ENCODE peak calls at places on chromosome 4, in six cellular contexts. U is GDM1, F is A172, P is neural crest cell, W is T-helper 2 cell, J is NT2/D1. Z is an unnamed sample.

GRCh38 chr4:7190278-7190594 is 2.1 kb upstream of the SORCS2 start:
- DNase-seq in U (no peak), F (no peak), P (no peak), W (no peak), J (no peak), Z (no peak)

GRCh38 chr4:41455215-41455614 is 82.7 kb upstream of the LIMCH1 start:
- DNase-seq in U (no peak), F (peak), P (no peak), W (no peak), J (no peak), Z (no peak)

GRCh38 chr4:92952426-92952825 is 648.7 kb downstream of the GRID2 start:
- DNase-seq in U (no peak), F (no peak), P (no peak), W (no peak), J (no peak), Z (no peak)

GRCh38 chr4:74284074-74284473 is 24.2 kb upstream of the EPGN start:
- DNase-seq in U (no peak), F (peak), P (no peak), W (no peak), J (no peak), Z (no peak)

GRCh38 chr4:170657761-170658160 is 568.0 kb upstream of the AADAT start:
- DNase-seq in U (no peak), F (no peak), P (no peak), W (no peak), J (no peak), Z (no peak)

GRCh38 chr4:53706422-53707032 is 115.2 kb upstream of the LNX1 start:
- DNase-seq in U (peak), F (peak), P (no peak), W (no peak), J (peak), Z (peak)

GRCh38 chr4:173182403-173182802 is 13.8 kb downstream of the GALNT7 start:
- DNase-seq in U (no peak), F (peak), P (no peak), W (no peak), J (no peak), Z (no peak)

GRCh38 chr4:78512357-78512920 is 39.1 kb upstream of the ANXA3 start:
- DNase-seq in U (no peak), F (no peak), P (no peak), W (no peak), J (no peak), Z (no peak)

GRCh38 chr4:112153222-112153791 is 8.1 kb downstream of the FAM241A start:
- DNase-seq in U (no peak), F (no peak), P (no peak), W (no peak), J (no peak), Z (no peak)

GRCh38 chr4:54659213-54660144 is 1.7 kb downstream of the KIT start:
- DNase-seq in U (no peak), F (no peak), P (no peak), W (no peak), J (no peak), Z (no peak)

GRCh38 chr4:61583696-61584095 is 383.6 kb downstream of the ADGRL3 start:
- DNase-seq in U (no peak), F (peak), P (no peak), W (no peak), J (no peak), Z (no peak)

GRCh38 chr4:10095296-10095991 is 21.2 kb downstream of the WDR1 start:
- DNase-seq in U (no peak), F (peak), P (no peak), W (no peak), J (no peak), Z (no peak)

GRCh38 chr4:153748378-153748777 is 11.4 kb downstream of the RNF175 start:
- DNase-seq in U (no peak), F (peak), P (no peak), W (no peak), J (no peak), Z (no peak)

GRCh38 chr4:142493255-142493976 is 352.7 kb downstream of the INPP4B start:
- DNase-seq in U (no peak), F (no peak), P (no peak), W (no peak), J (no peak), Z (no peak)

GRCh38 chr4:37936889-37937498 is 23.2 kb upstream of the PTTG2 start:
- DNase-seq in U (no peak), F (no peak), P (no peak), W (no peak), J (no peak), Z (no peak)

GRCh38 chr4:159484861-159485260 is 382.0 kb downstream of the RAPGEF2 start:
- DNase-seq in U (no peak), F (no peak), P (no peak), W (no peak), J (no peak), Z (no peak)

GRCh38 chr4:7055111-7055989 is 12.2 kb downstream of the TADA2B start:
- DNase-seq in U (no peak), F (no peak), P (no peak), W (no peak), J (no peak), Z (no peak)

GRCh38 chr4:111639876-111640275 is 505.4 kb upstream of the FAM241A start:
- DNase-seq in U (no peak), F (peak), P (no peak), W (no peak), J (no peak), Z (no peak)

Z was measured in Karpas-422.